ENCODE peak calls at places on chromosomes 4 and X, in ten cellular contexts. C is OCI-LY7, L is mammary epithelial cell, M is neural progenitor cell, F is fibroblast of lung, K is Karpas-422, Z is endothelial cell of umbilical vein, R is HCT116, Q is IMR-90, Y is GM12878. O is an unnamed sample.
A peak's percentile ranks its signal among the peaks of the same experiment; 100 is the strongest.

GRCh38 chrX:116204947-116205346 is 34.4 kb downstream of the AGTR2 start:
- DNase-seq in R (peak; percentile 7), K (peak; percentile 73), M (peak; percentile 35), Q (no peak), Y (no peak), Z (peak; percentile 1), L (peak; percentile 11), F (peak; percentile 22), C (peak; percentile 0), O (no peak)

GRCh38 chr4:42313872-42314271 is 83.4 kb upstream of the SHISA3 start:
- DNase-seq in M (peak; percentile 29), F (no peak), Y (no peak), R (no peak), Z (no peak), Q (no peak), C (no peak), K (no peak), L (no peak), O (no peak)

GRCh38 chr4:187218705-187219245 is 495.1 kb upstream of the FAT1 start:
- DNase-seq in Q (peak; percentile 74), M (no peak), C (no peak), L (no peak), Z (no peak), Y (no peak), K (no peak), F (peak; percentile 71), R (no peak), O (no peak)

GRCh38 chrX:132631579-132632232 is 142.9 kb upstream of the MBNL3 start:
- DNase-seq in Z (peak; percentile 33), R (no peak), L (peak; percentile 14), Q (peak; percentile 40), M (peak; percentile 8), K (peak; percentile 66), F (peak; percentile 51), Y (no peak), C (peak; percentile 14), O (peak; percentile 5)

GRCh38 chrX:139933904-139934303 is 1.1 kb upstream of the ATP11C start:
- DNase-seq in Z (no peak), R (no peak), F (no peak), L (no peak), K (no peak), Y (no peak), Q (no peak), C (no peak), M (no peak), O (no peak)

GRCh38 chr4:123930971-123931370 is 534.4 kb downstream of the SPRY1 start:
- DNase-seq in L (no peak), M (no peak), F (peak; percentile 29), Z (no peak), K (no peak), Y (no peak), R (no peak), Q (peak; percentile 12), C (no peak), O (no peak)

GRCh38 chrX:129488359-129488758 is 34.9 kb downstream of the SMARCA1 start:
- DNase-seq in M (no peak), Z (no peak), R (no peak), F (no peak), L (no peak), K (no peak), Q (no peak), Y (no peak), C (no peak), O (no peak)

GRCh38 chr4:188417181-188417580 is 277.9 kb downstream of the TRIML1 start:
- DNase-seq in Z (no peak), Y (no peak), F (no peak), R (no peak), Q (peak; percentile 15), L (no peak), M (peak; percentile 66), K (peak; percentile 44), C (no peak), O (peak; percentile 5)

GRCh38 chrX:3286196-3286920 is 60.1 kb downstream of the MXRA5 start:
- DNase-seq in C (no peak), M (no peak), F (peak; percentile 79), K (no peak), Y (no peak), Q (peak; percentile 74), L (peak; percentile 72), R (peak; percentile 31), Z (peak; percentile 28), O (peak; percentile 61)

GRCh38 chrX:68830486-68831404 is 1.9 kb downstream of the EFNB1 start:
- DNase-seq in Z (no peak), Y (no peak), R (no peak), F (no peak), Q (no peak), M (no peak), L (no peak), K (no peak), C (no peak), O (no peak)

GRCh38 chrX:68833448-68833805 is 4.6 kb downstream of the EFNB1 start:
- DNase-seq in F (no peak), M (no peak), Y (no peak), Q (no peak), R (no peak), L (no peak), Z (no peak), K (no peak), C (no peak), O (no peak)

GRCh38 chrX:68832516-68833447 is 4.0 kb downstream of the EFNB1 start:
- DNase-seq in R (no peak), M (peak; percentile 28), F (no peak), C (no peak), L (no peak), Y (no peak), K (no peak), Z (no peak), Q (no peak), O (no peak)

GRCh38 chrX:68831405-68832100 is 2.7 kb downstream of the EFNB1 start:
- DNase-seq in C (no peak), Y (no peak), Q (peak; percentile 13), K (no peak), M (no peak), F (no peak), Z (no peak), R (no peak), L (no peak), O (no peak)

GRCh38 chrX:68832101-68832416 is 3.2 kb downstream of the EFNB1 start:
- DNase-seq in M (peak; percentile 41), L (peak; percentile 58), Z (peak; percentile 70), R (no peak), Q (peak; percentile 83), K (peak; percentile 60), C (peak; percentile 11), Y (no peak), F (peak; percentile 75), O (peak; percentile 42)
- H4K20me1 ChIP-seq in M (peaks cover 81% of the 10 kb centered on the region), L (peaks cover 6% of the 10 kb centered on the region), Z (no peaks in the 10 kb centered on the region), R (no peaks in the 10 kb centered on the region), Q (peaks cover 26% of the 10 kb centered on the region), K (no peaks in the 10 kb centered on the region), C (no peaks in the 10 kb centered on the region), Y (no peaks in the 10 kb centered on the region), F (no peaks in the 10 kb centered on the region), O (no peaks in the 10 kb centered on the region)

GRCh38 chrX:19443886-19444530 is 71.3 kb downstream of the MAP3K15 start:
- DNase-seq in Y (no peak), K (no peak), L (no peak), M (no peak), F (no peak), C (no peak), R (no peak), Q (no peak), Z (no peak), O (no peak)

GRCh38 chrX:19448077-19448476 is 67.2 kb downstream of the MAP3K15 start:
- DNase-seq in M (no peak), C (no peak), Q (no peak), R (no peak), Z (no peak), K (no peak), Y (no peak), L (no peak), F (no peak), O (no peak)

GRCh38 chrX:19440713-19441112 is 74.6 kb downstream of the MAP3K15 start:
- DNase-seq in Y (no peak), Q (peak; percentile 33), M (no peak), F (peak; percentile 50), K (no peak), C (no peak), Z (no peak), R (no peak), L (peak; percentile 49), O (no peak)

DNA sequence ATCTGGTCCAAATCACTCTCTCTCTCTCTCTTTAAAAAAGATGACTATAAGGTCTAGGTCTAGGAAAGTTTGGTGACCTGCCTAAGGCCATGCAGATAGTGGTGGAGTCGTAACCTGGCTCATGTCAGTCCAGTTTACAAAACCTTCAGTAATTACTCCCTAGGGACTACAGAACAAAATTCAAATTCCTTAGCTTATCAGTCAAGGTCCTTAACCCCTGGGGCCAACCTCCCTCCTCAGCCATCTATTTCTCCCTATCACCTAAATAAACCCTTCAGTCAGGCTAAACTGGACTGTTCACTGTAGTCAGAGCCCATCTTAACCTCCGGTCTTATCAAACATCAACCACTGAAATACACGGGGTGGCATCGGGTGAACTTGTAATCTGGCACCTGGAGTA is 68.9 kb downstream of the MAP3K15 start:
- DNase-seq in F (no peak), Y (no peak), Z (no peak), K (no peak), M (no peak), L (no peak), R (no peak), C (no peak), Q (no peak), O (no peak)
- H4K20me1 ChIP-seq in F (no peaks in the 10 kb centered on the region), Y (no peaks in the 10 kb centered on the region), Z (no peaks in the 10 kb centered on the region), K (no peaks in the 10 kb centered on the region), M (no peaks in the 10 kb centered on the region), L (no peaks in the 10 kb centered on the region), R (no peaks in the 10 kb centered on the region), C (no peaks in the 10 kb centered on the region), Q (no peaks in the 10 kb centered on the region), O (no peaks in the 10 kb centered on the region)

GRCh38 chr4:48252313-48252712 is 17.3 kb downstream of the TEC start:
- DNase-seq in F (no peak), R (no peak), Q (no peak), C (no peak), M (no peak), Y (no peak), K (no peak), Z (no peak), L (peak; percentile 19), O (no peak)
- H4K20me1 ChIP-seq in F (no peaks in the 10 kb centered on the region), R (no peaks in the 10 kb centered on the region), Q (no peaks in the 10 kb centered on the region), C (no peaks in the 10 kb centered on the region), M (no peaks in the 10 kb centered on the region), Y (no peaks in the 10 kb centered on the region), K (no peaks in the 10 kb centered on the region), Z (no peaks in the 10 kb centered on the region), L (no peaks in the 10 kb centered on the region), O (no peaks in the 10 kb centered on the region)

DNA sequence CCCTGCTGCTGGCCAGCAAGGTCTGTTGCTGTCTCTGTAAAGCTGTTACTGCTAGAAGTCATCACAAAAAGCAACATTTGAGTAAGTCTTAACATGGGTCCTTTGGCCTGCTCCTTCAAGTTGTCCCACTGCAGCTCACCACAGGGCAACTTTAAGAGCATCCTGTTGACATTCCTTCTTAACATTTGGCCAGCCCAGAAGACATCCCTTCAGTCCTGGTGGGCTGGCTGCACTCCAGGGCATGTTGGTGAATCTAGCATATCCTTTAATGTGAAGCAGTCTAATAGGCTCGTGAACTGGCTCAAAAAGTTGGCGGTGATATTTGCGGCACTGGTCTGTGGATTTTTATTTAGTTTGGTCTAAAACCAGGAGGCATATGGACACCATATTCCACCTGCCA is 92.2 kb upstream of the MAML3 start:
- DNase-seq in F (no peak), Z (no peak), Q (no peak), M (no peak), C (no peak), L (no peak), Y (no peak), K (no peak), R (no peak), O (no peak)
- H4K20me1 ChIP-seq in F (no peaks in the 10 kb centered on the region), Z (no peaks in the 10 kb centered on the region), Q (no peaks in the 10 kb centered on the region), M (no peaks in the 10 kb centered on the region), C (no peaks in the 10 kb centered on the region), L (no peaks in the 10 kb centered on the region), Y (no peaks in the 10 kb centered on the region), K (no peaks in the 10 kb centered on the region), R (no peaks in the 10 kb centered on the region), O (no peaks in the 10 kb centered on the region)